ENCODE peak calls at places on chromosomes 3 and 15, in nine cellular contexts. Q, Y, M, A, B, U, G, E and J are unnamed samples.

GRCh38 chr15:83671603-83672002 is 17.7 kb downstream of the ADAMTSL3 start:
- DNase-seq in B (no peak), M (no peak), Q (no peak), E (no peak), A (no peak), U (no peak), G (no peak), Y (no peak), J (no peak)

GRCh38 chr3:139292933-139293664 is 50.7 kb upstream of the MRPS22 start:
- DNase-seq in G (no peak), Y (no peak), E (peak; percentile 52), U (no peak), B (no peak), Q (peak; percentile 77), M (no peak), A (peak; percentile 36), J (no peak)

GRCh38 chr15:60767134-60767824 is 288.3 kb upstream of the ICE2 start:
- DNase-seq in B (no peak), U (no peak), Q (no peak), E (no peak), A (no peak), Y (no peak), G (no peak), M (no peak), J (no peak)

GRCh38 chr3:11954312-11954934 is 49.8 kb upstream of the SYN2 start:
- DNase-seq in B (no peak), Y (no peak), A (no peak), Q (no peak), M (no peak), U (peak; percentile 44), E (no peak), G (peak; percentile 58), J (peak; percentile 4)

GRCh38 chr3:128307029-128307633 is 153.8 kb downstream of the EEFSEC start:
- DNase-seq in Y (no peak), Q (no peak), A (no peak), E (no peak), M (no peak), B (no peak), G (no peak), U (no peak), J (no peak)

GRCh38 chr3:8990266-8991215 is 27.3 kb upstream of the RAD18 start:
- DNase-seq in M (no peak), B (no peak), U (no peak), G (no peak), A (peak; percentile 82), E (peak; percentile 59), Q (peak; percentile 85), Y (peak; percentile 79), J (peak; percentile 9)

GRCh38 chr15:57675481-57676181 is 30.9 kb upstream of the POLR2M start:
- DNase-seq in B (no peak), Y (no peak), M (no peak), Q (no peak), E (no peak), A (no peak), G (no peak), U (no peak), J (no peak)

GRCh38 chr3:61570813-61571212 is 9.4 kb downstream of the PTPRG start:
- DNase-seq in B (no peak), G (peak; percentile 12), E (no peak), Q (no peak), U (no peak), A (no peak), M (no peak), Y (no peak), J (no peak)

GRCh38 chr3:54866221-54866620 is 61.6 kb downstream of the LRTM1 start:
- DNase-seq in A (no peak), M (no peak), E (no peak), Q (no peak), Y (no peak), B (no peak), U (no peak), G (no peak), J (no peak)

GRCh38 chr3:72802001-72802400 is 46.2 kb downstream of the SHQ1 start:
- DNase-seq in B (no peak), Q (no peak), E (no peak), U (no peak), M (no peak), G (no peak), A (no peak), Y (no peak), J (no peak)

GRCh38 chr3:16978921-16979271 is 94.1 kb downstream of the PLCL2 start:
- DNase-seq in E (no peak), A (no peak), U (no peak), Y (no peak), B (no peak), Q (no peak), G (no peak), M (no peak), J (no peak)

GRCh38 chr3:101823525-101823924 is 25.8 kb upstream of the NFKBIZ start:
- DNase-seq in M (no peak), Y (no peak), G (no peak), U (no peak), B (no peak), Q (no peak), E (no peak), A (no peak), J (peak; percentile 31)

GRCh38 chr3:14452676-14453367 is 50.4 kb downstream of the SLC6A6 start:
- DNase-seq in M (peak; percentile 90), G (peak; percentile 89), E (peak; percentile 89), Q (peak; percentile 99), Y (peak; percentile 100), A (peak; percentile 96), U (peak; percentile 96), B (peak; percentile 78), J (peak; percentile 99)

GRCh38 chr3:170055209-170055608 is 17.4 kb downstream of the GPR160 start:
- DNase-seq in M (no peak), B (no peak), G (no peak), Y (peak; percentile 26), E (no peak), Q (no peak), A (no peak), U (no peak), J (no peak)

GRCh38 chr3:182626484-182627467 is 166.5 kb upstream of the ATP11B start:
- DNase-seq in U (no peak), E (no peak), Y (no peak), G (no peak), A (no peak), M (no peak), Q (no peak), B (no peak), J (no peak)

GRCh38 chr15:70722266-70723123 is 40.9 kb downstream of the UACA start:
- DNase-seq in B (no peak), U (no peak), Q (peak; percentile 86), E (no peak), Y (peak; percentile 71), G (no peak), A (peak; percentile 43), M (no peak), J (peak; percentile 85)

GRCh38 chr15:60179786-60180391 is 175.8 kb downstream of the FOXB1 start:
- DNase-seq in B (no peak), A (peak; percentile 18), G (peak; percentile 12), Y (peak; percentile 47), M (no peak), Q (peak; percentile 73), E (peak; percentile 12), U (no peak), J (peak; percentile 76)

DNA sequence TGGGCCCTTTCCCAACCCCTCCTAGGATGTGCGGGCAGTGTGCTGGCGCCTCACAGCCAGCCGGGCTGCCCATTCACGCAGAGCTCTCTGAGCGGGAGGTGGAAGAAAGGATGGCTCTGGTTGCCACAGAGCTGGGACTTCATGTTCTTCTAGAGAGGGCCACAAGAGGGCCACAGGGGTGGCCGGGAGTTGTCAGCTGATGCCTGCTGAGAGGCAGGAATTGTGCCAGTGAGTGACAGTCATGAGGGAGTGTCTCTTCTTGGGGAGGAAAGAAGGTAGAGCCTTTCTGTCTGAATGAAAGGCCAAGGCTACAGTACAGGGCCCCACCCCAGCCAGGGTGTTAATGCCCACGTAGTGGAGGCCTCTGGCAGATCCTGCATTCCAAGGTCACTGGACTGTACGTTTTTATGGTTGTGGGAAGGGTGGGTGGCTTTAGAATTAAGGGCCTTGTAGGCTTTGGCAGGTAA is 8.3 kb downstream of the FAM131A start:
- DNase-seq in M (peak; percentile 76), A (no peak), Y (peak; percentile 58), U (no peak), G (peak; percentile 86), E (no peak), B (no peak), Q (peak; percentile 62), J (peak; percentile 67)
- TF ChIP-seq CTCF in M (peak; percentile 58), A (peak; percentile 43), Y (peak; percentile 56), U (no peak), G (peak; percentile 88), E (peak; percentile 54), B (peak; percentile 31), Q (peak; percentile 24), J (peak; percentile 58)

DNA sequence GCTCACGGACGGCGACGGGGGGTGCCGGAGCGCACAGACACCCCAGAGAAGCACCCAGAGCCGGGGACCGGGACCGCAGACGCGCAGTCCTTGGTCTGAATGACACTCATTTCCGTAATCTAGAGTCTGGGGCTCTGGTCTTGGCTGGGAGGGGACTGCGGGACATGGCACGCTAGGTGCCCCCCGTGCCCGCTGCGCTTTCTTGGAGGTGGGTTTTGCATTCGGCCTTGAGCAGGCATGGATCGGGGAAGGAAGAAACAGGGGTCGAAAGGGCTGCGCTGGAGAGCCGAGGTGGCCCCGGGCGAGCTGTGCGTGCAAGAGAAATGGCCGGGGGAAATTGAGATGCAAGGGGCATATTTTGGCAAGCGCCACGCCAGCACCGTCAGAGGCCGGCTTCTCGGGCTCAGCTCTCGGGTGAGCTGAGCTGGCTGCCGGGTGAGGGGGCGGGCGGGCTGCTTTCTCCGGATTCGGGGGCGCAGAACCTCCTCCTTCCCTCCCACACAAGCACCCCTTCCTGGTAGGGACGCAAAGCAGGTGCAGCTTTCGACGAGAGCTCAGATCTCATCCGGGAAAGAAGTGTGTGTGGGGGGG is 867 bp upstream of the NTRK3 start:
- DNase-seq in Q (no peak), A (no peak), E (no peak), G (no peak), U (no peak), M (no peak), B (peak; percentile 47), Y (no peak), J (no peak)
- H3K4me3 ChIP-seq in Q (no peak overlapping the region), A (no peak overlapping the region), E (no peak overlapping the region), G (peak overlapping the region; percentile 47), U (peak overlapping the region; percentile 18), M (peak overlapping the region; percentile 63), B (no peak overlapping the region), Y (peak overlapping the region; percentile 7), J (peak overlapping the region; percentile 30)

GRCh38 chr3:195849322-195850074 is 37.8 kb upstream of the MUC4 start:
- DNase-seq in G (no peak), U (no peak), B (peak; percentile 78), Y (no peak), Q (no peak), E (no peak), A (no peak), M (no peak), J (no peak)
- TF ChIP-seq CTCF in G (no peak), U (peak; percentile 39), B (peak; percentile 87), Y (peak; percentile 57), Q (no peak), E (no peak), A (no peak), M (peak; percentile 72), J (no peak)

DNA sequence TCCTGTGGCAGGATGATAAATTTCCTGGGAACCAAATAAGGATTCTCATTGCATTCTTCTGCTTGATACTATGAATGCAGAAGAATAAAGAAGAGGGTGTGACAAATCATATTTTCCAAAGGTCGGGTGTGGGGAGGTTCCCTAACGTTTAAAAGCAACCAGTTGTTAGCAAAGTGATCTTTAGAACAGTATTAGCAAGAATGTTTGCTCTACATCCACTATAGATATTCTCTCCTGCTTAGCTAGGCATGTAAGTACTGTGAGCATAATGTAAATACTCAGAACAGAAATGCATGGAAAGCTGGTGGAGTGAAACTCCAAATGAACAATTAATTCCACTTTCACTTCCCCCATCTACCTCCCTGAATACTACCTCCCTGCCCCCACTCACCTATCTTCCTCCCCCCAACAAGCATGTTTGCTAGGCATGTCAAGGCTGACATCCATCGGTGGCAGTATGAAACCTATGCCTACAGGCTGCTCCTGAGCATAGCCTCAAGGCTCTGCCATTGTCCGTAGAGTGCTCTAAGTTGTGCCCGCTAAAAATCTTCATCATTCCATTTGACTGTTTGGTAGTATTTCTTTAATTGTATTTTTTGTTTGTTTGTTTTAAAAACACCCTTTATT is 329.7 kb downstream of the TIGIT start:
- DNase-seq in E (no peak), Y (no peak), Q (no peak), B (no peak), A (no peak), U (peak; percentile 14), M (no peak), G (no peak), J (no peak)
- H3K4me3 ChIP-seq in E (peak overlapping the region; percentile 60), Y (peak overlapping the region; percentile 57), Q (peak overlapping the region; percentile 66), B (no peak overlapping the region), A (peak overlapping the region; percentile 67), U (peak overlapping the region; percentile 34), M (peak overlapping the region; percentile 66), G (peak overlapping the region; percentile 38), J (peak overlapping the region; percentile 62)